ENCODE peak calls at places on chromosome 15, in four cellular contexts. K is iris pigment epithelial cell, C is NCI-H460, D is body of pancreas. Z is an unnamed sample.

GRCh38 chr15:57892181-57892580 is 173.3 kb downstream of the ALDH1A2 start:
- DNase-seq in K (peak), D (no peak), C (no peak), Z (no peak)

GRCh38 chr15:101578443-101578894 is 73.7 kb downstream of the TM2D3 start:
- DNase-seq in D (peak), C (peak), K (peak), Z (peak)

GRCh38 chr15:68792901-68793766 is 27.6 kb downstream of the ANP32A start:
- DNase-seq in C (no peak), D (peak), K (no peak), Z (peak)

GRCh38 chr15:87660494-87661129 is 595.9 kb downstream of the NTRK3 start:
- DNase-seq in D (no peak), K (no peak), C (no peak), Z (no peak)

GRCh38 chr15:83970290-83970890 is 265.2 kb upstream of the GOLGA6L4 start:
- DNase-seq in C (no peak), D (no peak), K (no peak), Z (no peak)

GRCh38 chr15:48112242-48112641 is 8.5 kb upstream of the SLC24A5 start:
- DNase-seq in D (peak), C (peak), K (peak), Z (peak)

GRCh38 chr15:95600367-95600766 is 730.1 kb upstream of the NR2F2 start:
- DNase-seq in K (no peak), D (no peak), C (no peak), Z (no peak)

GRCh38 chr15:68231102-68231818 is 1.7 kb upstream of the CLN6 start:
- DNase-seq in C (no peak), K (no peak), D (no peak), Z (no peak)

GRCh38 chr15:56978898-56979662 is 60.6 kb downstream of the TCF12 start:
- DNase-seq in C (peak), K (peak), D (no peak), Z (no peak)

GRCh38 chr15:66405605-66406004 is 18.9 kb downstream of the MAP2K1 start:
- DNase-seq in K (no peak), C (no peak), D (no peak), Z (no peak)

GRCh38 chr15:55360256-55360655 is 41.2 kb downstream of the PIGB start:
- DNase-seq in D (no peak), C (no peak), K (peak), Z (no peak)

GRCh38 chr15:41821831-41822230 is 6.1 kb upstream of the JMJD7 start:
- DNase-seq in D (no peak), C (no peak), K (no peak), Z (no peak)

GRCh38 chr15:40151991-40152390 is 8.9 kb upstream of the BUB1B start:
- DNase-seq in K (no peak), D (no peak), C (no peak), Z (no peak)

GRCh38 chr15:68335251-68335650 is 57.7 kb downstream of the FEM1B start:
- DNase-seq in C (no peak), D (peak), K (no peak), Z (no peak)

GRCh38 chr15:48282186-48282585 is 49.0 kb upstream of the DUT start:
- DNase-seq in K (peak), C (no peak), D (no peak), Z (no peak)

GRCh38 chr15:39447431-39447830 is 133.4 kb upstream of the THBS1 start:
- DNase-seq in C (no peak), D (no peak), K (no peak), Z (no peak)

GRCh38 chr15:79185199-79185598 is 94.6 kb upstream of the RASGRF1 start:
- DNase-seq in D (no peak), K (peak), C (no peak), Z (no peak)

GRCh38 chr15:78056714-78057269 is 20.7 kb downstream of the TBC1D2B start:
- DNase-seq in C (no peak), K (peak), D (peak), Z (no peak)

GRCh38 chr15:48782911-48783310 is 28.0 kb downstream of the CEP152 start:
- DNase-seq in C (no peak), K (no peak), D (no peak), Z (no peak)

GRCh38 chr15:87874896-87875661 is 381.5 kb downstream of the NTRK3 start:
- DNase-seq in K (no peak), D (no peak), C (no peak), Z (no peak)

GRCh38 chr15:51379390-51379789 is 37.9 kb downstream of the GLDN start:
- DNase-seq in C (no peak), D (no peak), K (no peak), Z (no peak)

Z was measured in left colon.